ENCODE peak calls at places on chromosome X, in ten cellular contexts. Q, F, M, I, T, U, C, V, G and A are unnamed samples.

GRCh38 chrX:142149919-142150318 is 55.2 kb downstream of the MAGEC2 start:
- DNase-seq in C (no peak), T (no peak), V (no peak), F (no peak), U (no peak), Q (no peak), I (no peak), M (no peak), G (no peak), A (no peak)

GRCh38 chrX:103081051-103081450 is 11.9 kb downstream of the NXF3 start:
- DNase-seq in V (no peak), G (no peak), U (no peak), C (no peak), F (no peak), I (no peak), Q (no peak), M (no peak), T (no peak), A (no peak)

GRCh38 chrX:71256051-71256450 is 2.1 kb upstream of the ZMYM3 start:
- DNase-seq in V (no peak), G (no peak), T (peak), U (no peak), C (no peak), M (no peak), I (peak), Q (no peak), F (no peak), A (no peak)

GRCh38 chrX:41238543-41238942 is 95.4 kb upstream of the DDX3X start:
- DNase-seq in F (no peak), U (no peak), T (peak), G (peak), C (no peak), Q (peak), V (no peak), M (no peak), I (peak), A (no peak)

GRCh38 chrX:140764401-140764919 is 54.9 kb downstream of the LINC00632 start:
- DNase-seq in T (peak), U (peak), G (peak), I (peak), M (no peak), F (peak), Q (peak), V (peak), C (no peak), A (no peak)

GRCh38 chrX:68758671-68759070 is 70.2 kb upstream of the EFNB1 start:
- DNase-seq in I (no peak), U (no peak), Q (no peak), T (no peak), V (no peak), G (no peak), C (no peak), M (no peak), F (no peak), A (no peak)

GRCh38 chrX:35040871-35041270 is 98.3 kb downstream of the FAM47B start:
- DNase-seq in Q (peak), G (peak), U (no peak), F (no peak), T (peak), M (no peak), I (peak), V (no peak), C (no peak), A (no peak)

GRCh38 chrX:127459784-127460183 is 592.4 kb downstream of the ACTRT1 start:
- DNase-seq in V (no peak), I (no peak), U (peak), Q (no peak), G (no peak), C (no peak), T (peak), M (no peak), F (no peak), A (no peak)

GRCh38 chrX:68440940-68441339 is 7.6 kb upstream of the OPHN1 start:
- DNase-seq in M (peak), I (peak), G (peak), T (peak), C (no peak), F (no peak), Q (peak), V (no peak), U (no peak), A (no peak)

GRCh38 chrX:152640039-152640818 is 2.5 kb downstream of the GABRQ start:
- DNase-seq in F (no peak), M (peak), Q (peak), T (peak), G (peak), V (no peak), I (peak), C (peak), U (peak), A (no peak)

GRCh38 chrX:31165241-31166035 is 93.6 kb upstream of the FTHL17 start:
- DNase-seq in Q (no peak), U (no peak), V (no peak), G (no peak), M (no peak), C (no peak), T (no peak), I (peak), F (no peak), A (no peak)

GRCh38 chrX:85836868-85837267 is 210.5 kb downstream of the CHM start:
- DNase-seq in F (peak), U (no peak), T (peak), G (peak), Q (peak), I (peak), M (no peak), V (no peak), C (no peak), A (no peak)

GRCh38 chrX:41051303-41051702 is 33.9 kb upstream of the USP9X start:
- DNase-seq in C (no peak), I (no peak), M (no peak), T (no peak), G (no peak), V (no peak), Q (no peak), U (no peak), F (no peak), A (no peak)

GRCh38 chrX:22134681-22135080 is 102.6 kb downstream of the PHEX start:
- DNase-seq in G (peak), I (peak), C (no peak), T (peak), U (no peak), Q (peak), V (no peak), F (peak), M (no peak), A (peak)

GRCh38 chrX:20067709-20068315 is 48.9 kb downstream of the MAP7D2 start:
- DNase-seq in V (peak), Q (peak), U (peak), I (peak), G (peak), T (peak), C (no peak), M (peak), F (peak), A (peak)

GRCh38 chrX:110086916-110087484 is 84.1 kb downstream of the TMEM164 start:
- DNase-seq in G (peak), T (peak), U (peak), F (peak), M (no peak), C (no peak), I (peak), Q (peak), V (no peak), A (peak)

GRCh38 chrX:11664211-11664888 is 1.4 kb downstream of the ARHGAP6 start:
- DNase-seq in U (peak), C (no peak), G (peak), Q (no peak), F (no peak), M (no peak), V (peak), T (peak), I (no peak), A (no peak)

GRCh38 chrX:6778547-6779231 is 243.8 kb upstream of the VCX3A start:
- DNase-seq in F (no peak), C (no peak), Q (no peak), I (no peak), G (no peak), U (peak), M (no peak), V (no peak), T (no peak), A (no peak)

GRCh38 chrX:79259073-79259689 is 108.0 kb downstream of the ITM2A start:
- DNase-seq in I (no peak), G (peak), T (no peak), Q (no peak), M (no peak), V (no peak), U (no peak), C (no peak), F (no peak), A (no peak)

GRCh38 chrX:152637649-152638442 is at the start of gene GABRQ:
- DNase-seq in V (peak), M (no peak), U (peak), F (no peak), C (peak), Q (peak), T (peak), G (peak), I (no peak), A (no peak)

GRCh38 chrX:114532093-114532805 is 51.6 kb upstream of the HTR2C start:
- DNase-seq in V (no peak), C (no peak), M (no peak), G (no peak), Q (no peak), I (no peak), T (no peak), F (no peak), U (no peak), A (no peak)

GRCh38 chrX:153336128-153336894 is 2.4 kb downstream of the ZNF275 start:
- DNase-seq in T (peak), C (no peak), V (no peak), M (no peak), F (no peak), G (no peak), Q (no peak), U (no peak), I (no peak), A (no peak)

GRCh38 chrX:112841114-112841819 is 636 bp upstream of the AMOT start:
- DNase-seq in V (peak), I (peak), M (peak), C (peak), U (peak), G (peak), F (peak), T (peak), Q (peak), A (peak)

GRCh38 chrX:55056820-55057690 is 17.8 kb upstream of the PAGE2B start:
- DNase-seq in M (no peak), T (peak), G (peak), U (no peak), C (no peak), V (no peak), Q (peak), F (no peak), I (peak), A (peak)

GRCh38 chrX:41600266-41600665 is 88.5 kb upstream of the GPR34 start:
- DNase-seq in V (no peak), I (peak), G (peak), U (peak), F (peak), Q (peak), T (no peak), C (no peak), M (no peak), A (no peak)

GRCh38 chrX:131677655-131678628 is 134.1 kb downstream of the OR13H1 start:
- DNase-seq in V (no peak), Q (peak), I (peak), C (peak), U (peak), M (no peak), T (peak), F (no peak), G (peak), A (no peak)
- TF ChIP-seq CTCF in V (peak), Q (peak), I (peak), C (peak), U (peak), M (peak), T (peak), F (peak), G (peak), A (peak)

GRCh38 chrX:150515801-150516200 is 52.6 kb upstream of the MTM1 start:
- DNase-seq in T (no peak), M (no peak), U (no peak), Q (no peak), C (no peak), I (no peak), V (no peak), G (no peak), F (no peak), A (no peak)

GRCh38 chrX:150513564-150513963 is 54.9 kb upstream of the MTM1 start:
- DNase-seq in G (no peak), M (no peak), Q (no peak), U (peak), C (peak), T (no peak), I (no peak), V (no peak), F (no peak), A (no peak)

GRCh38 chrX:150512426-150512825 is 56.0 kb upstream of the MTM1 start:
- DNase-seq in M (no peak), I (no peak), T (no peak), G (no peak), V (no peak), F (no peak), U (peak), Q (no peak), C (no peak), A (no peak)

GRCh38 chrX:150514462-150514861 is 54.0 kb upstream of the MTM1 start:
- DNase-seq in C (no peak), T (no peak), I (no peak), U (no peak), F (no peak), G (no peak), V (no peak), M (no peak), Q (no peak), A (no peak)

DNA sequence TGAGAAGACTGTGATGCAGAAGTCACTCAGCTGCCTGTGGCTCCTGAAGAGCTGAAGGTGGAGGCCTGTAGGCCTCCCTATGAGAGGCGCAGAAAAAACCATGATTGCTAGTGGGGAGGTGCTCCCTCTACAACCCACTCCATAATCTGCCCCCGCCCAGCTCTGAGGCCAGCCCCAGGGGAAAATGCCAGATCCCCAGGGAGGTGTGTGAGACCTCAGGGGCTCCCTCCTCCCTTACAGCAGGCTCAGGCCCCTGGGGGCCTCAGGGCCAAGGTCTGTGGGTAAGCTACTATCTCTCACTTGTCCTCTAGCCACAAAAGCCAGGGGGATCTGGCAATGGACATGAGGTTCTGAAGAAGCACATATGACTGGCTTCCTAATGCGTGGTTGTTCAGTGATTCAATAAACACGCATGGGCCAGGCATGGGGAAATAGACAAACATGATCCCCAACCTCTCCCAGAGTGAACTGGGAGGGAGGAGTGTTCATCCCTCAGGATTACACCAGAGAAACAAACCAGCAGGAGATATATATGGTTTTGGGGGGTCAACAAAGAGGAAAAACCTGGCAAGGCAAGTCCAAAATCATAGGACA is 51.0 kb upstream of the MTM1 start:
- DNase-seq in C (peak), V (no peak), I (peak), T (peak), G (peak), Q (peak), U (no peak), M (no peak), F (peak), A (peak)
- TF ChIP-seq CTCF in C (no peak), V (no peak), I (no peak), T (no peak), G (no peak), Q (no peak), U (no peak), M (no peak), F (no peak), A (no peak)

GRCh38 chrX:80282535-80282934 is 137.7 kb upstream of the TENT5D start:
- DNase-seq in Q (no peak), U (no peak), I (no peak), V (no peak), M (no peak), T (no peak), F (no peak), C (no peak), G (no peak), A (no peak)

GRCh38 chrX:80290834-80291233 is 129.4 kb upstream of the TENT5D start:
- DNase-seq in Q (no peak), I (no peak), U (no peak), F (no peak), M (no peak), G (no peak), C (no peak), T (no peak), V (no peak), A (no peak)

DNA sequence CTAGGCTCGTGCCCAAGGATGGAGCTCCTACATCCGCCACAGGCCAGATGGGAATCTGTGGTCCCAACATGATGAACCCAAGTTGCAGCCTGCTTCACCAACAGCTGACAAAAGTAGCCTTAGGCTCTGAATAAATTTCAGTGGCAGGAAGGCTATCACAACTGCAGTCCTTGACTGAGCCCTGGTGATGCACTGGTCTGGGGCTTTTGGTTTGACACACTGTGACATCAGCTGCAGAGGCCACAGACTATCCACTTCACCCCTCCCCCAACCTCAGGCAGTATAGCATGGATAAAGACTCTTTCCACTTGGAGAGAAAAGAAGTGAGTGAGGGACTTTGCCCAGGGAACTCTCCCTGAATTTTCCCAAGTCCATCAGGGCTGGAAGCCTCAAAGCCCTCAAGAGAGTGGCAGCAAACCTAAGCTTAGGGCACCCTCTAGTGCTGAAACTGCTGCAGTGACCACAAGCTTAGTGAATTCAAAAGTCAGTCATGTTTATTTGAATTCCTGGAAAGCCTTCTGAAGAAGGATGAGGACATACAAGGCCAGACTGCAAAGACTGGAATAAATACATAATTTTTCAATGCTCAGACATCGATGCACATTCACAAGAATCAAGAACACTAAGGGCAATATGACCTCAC is 135.0 kb upstream of the TENT5D start:
- DNase-seq in C (peak), F (no peak), I (peak), G (peak), Q (peak), V (no peak), U (peak), M (no peak), T (peak), A (peak)
- TF ChIP-seq CTCF in C (peak), F (no peak), I (peak), G (peak), Q (peak), V (peak), U (peak), M (no peak), T (peak), A (peak)

GRCh38 chrX:56728752-56729151 is 291 bp upstream of the NBDY start:
- DNase-seq in C (no peak), Q (no peak), T (peak), G (peak), M (no peak), V (no peak), F (no peak), I (peak), U (peak), A (no peak)
- TF ChIP-seq CTCF in C (no peak), Q (no peak), T (no peak), G (no peak), M (no peak), V (no peak), F (no peak), I (no peak), U (no peak), A (no peak)

GRCh38 chrX:73855546-73855945 is 292.5 kb downstream of the CHIC1 start:
- DNase-seq in T (peak), F (peak), I (peak), G (peak), V (no peak), U (peak), Q (peak), C (peak), M (peak), A (peak)
- TF ChIP-seq CTCF in T (peak), F (peak), I (peak), G (peak), V (peak), U (peak), Q (peak), C (peak), M (peak), A (peak)

GRCh38 chrX:106404512-106404911 is 207.3 kb upstream of the RADX start:
- DNase-seq in G (peak), I (no peak), Q (no peak), V (no peak), M (no peak), C (no peak), F (no peak), T (peak), U (peak), A (no peak)
- TF ChIP-seq CTCF in G (no peak), I (peak), Q (no peak), V (no peak), M (no peak), C (no peak), F (no peak), T (peak), U (peak), A (peak)

GRCh38 chrX:2690856-2691542 is at the start of gene CD99:
- DNase-seq in M (peak), U (peak), F (peak), Q (peak), G (peak), C (peak), T (peak), V (peak), I (peak), A (no peak)
- TF ChIP-seq CTCF in M (no peak), U (no peak), F (no peak), Q (no peak), G (no peak), C (no peak), T (no peak), V (no peak), I (no peak), A (no peak)

GRCh38 chrX:9857575-9857974 is 71.3 kb downstream of the SHROOM2 start:
- DNase-seq in F (no peak), U (no peak), T (no peak), C (no peak), I (no peak), Q (no peak), V (no peak), G (no peak), M (no peak), A (no peak)
- TF ChIP-seq CTCF in F (no peak), U (no peak), T (no peak), C (no peak), I (no peak), Q (no peak), V (no peak), G (no peak), M (no peak), A (no peak)

GRCh38 chrX:118727686-118728339 is 407 bp downstream of the IL13RA1 start:
- DNase-seq in G (peak), C (peak), U (no peak), T (no peak), F (no peak), V (peak), M (peak), I (peak), Q (peak), A (no peak)

GRCh38 chrX:118724775-118725174 is 2.6 kb upstream of the IL13RA1 start:
- DNase-seq in M (no peak), V (no peak), U (no peak), C (no peak), I (peak), T (no peak), Q (no peak), F (no peak), G (peak), A (no peak)

GRCh38 chrX:118729043-118729652 is 1.7 kb downstream of the IL13RA1 start:
- DNase-seq in C (no peak), M (no peak), I (no peak), V (no peak), Q (no peak), T (no peak), U (no peak), G (no peak), F (no peak), A (no peak)

GRCh38 chrX:118724352-118724751 is 3.1 kb upstream of the IL13RA1 start:
- DNase-seq in I (no peak), M (no peak), C (no peak), V (no peak), F (no peak), T (no peak), U (no peak), G (no peak), Q (no peak), A (no peak)

DNA sequence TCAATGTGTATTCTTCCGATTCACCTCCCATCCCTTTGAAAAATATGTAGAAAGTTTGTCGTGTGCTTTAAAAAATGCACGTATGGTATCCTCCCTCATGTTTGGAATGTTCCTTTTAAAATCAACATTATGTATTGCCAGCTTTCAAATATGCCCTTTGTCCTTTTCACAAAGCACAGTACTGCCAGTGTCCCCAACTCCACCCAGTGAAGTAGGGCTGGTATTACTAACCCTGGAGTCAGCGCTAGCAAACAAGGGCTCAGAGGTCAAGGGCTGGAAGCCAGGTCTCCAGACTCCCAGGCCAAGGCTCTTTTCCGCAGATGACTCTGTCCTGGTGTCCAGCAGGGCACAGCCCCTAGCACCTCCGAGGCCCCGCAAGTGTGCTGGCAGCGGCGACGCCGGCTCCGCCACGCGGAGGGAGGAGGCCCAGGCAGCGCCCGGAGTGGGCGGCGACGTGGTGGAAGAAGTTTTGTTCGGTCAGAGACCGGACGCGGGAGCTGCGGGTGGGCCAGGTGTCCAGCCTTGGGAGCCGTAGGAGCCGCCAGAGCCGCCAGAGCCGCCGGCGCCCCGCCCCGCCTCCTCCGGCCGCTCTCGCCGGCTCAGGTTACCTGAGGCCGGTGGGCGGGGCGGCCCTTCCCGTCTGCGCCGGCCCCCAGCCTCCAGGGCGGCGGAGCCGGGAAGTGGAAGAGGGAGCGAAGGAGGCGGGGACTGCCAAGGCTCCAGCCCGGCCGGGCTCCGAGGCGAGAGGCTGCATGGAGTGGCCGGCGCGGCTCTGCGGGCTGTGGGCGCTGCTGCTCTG is at the start of gene IL13RA1:
- DNase-seq in U (peak), T (peak), G (peak), M (peak), V (peak), F (no peak), Q (peak), I (peak), C (peak), A (no peak)
- TF ChIP-seq CTCF in U (no peak), T (no peak), G (no peak), M (no peak), V (no peak), F (no peak), Q (no peak), I (no peak), C (no peak), A (no peak)